ENCODE peak calls at places on chromosomes 1 and 21, in ten cellular contexts. N is T follicular helper cell, D is lower leg skin, U is A172, Z is nephron progenitor cell, A is Kasumi-1, P is cardiac septum, W is Karpas-422, Y is RPMI7951, T is NCI-H2171 treated with DMSO at 0.1 percent for 48 hours. H is an unnamed sample.

GRCh38 chr1:30315185-30315960 is 408.0 kb downstream of the MATN1 start:
- DNase-seq in U (no peak), T (no peak), P (peak; percentile 55), Z (no peak), N (no peak), Y (peak; percentile 14), W (peak; percentile 65), D (no peak), A (no peak), H (peak; percentile 3)

GRCh38 chr1:213972141-213972540 is 15.6 kb upstream of the PROX1 start:
- DNase-seq in Z (no peak), A (no peak), N (no peak), T (no peak), W (no peak), P (no peak), D (no peak), Y (no peak), U (no peak), H (no peak)

GRCh38 chr1:233543338-233544255 is 70.3 kb upstream of the KCNK1 start:
- DNase-seq in U (peak; percentile 99), A (no peak), P (no peak), W (no peak), D (peak; percentile 44), T (no peak), Y (peak; percentile 90), Z (no peak), N (no peak), H (peak; percentile 21)

GRCh38 chr1:15541231-15541792 is 14.7 kb downstream of the DNAJC16 start:
- DNase-seq in W (no peak), Y (no peak), N (no peak), T (no peak), Z (no peak), A (no peak), P (no peak), U (no peak), D (no peak), H (no peak)

GRCh38 chr1:107683683-107684082 is 281.3 kb downstream of the VAV3 start:
- DNase-seq in A (no peak), Z (no peak), D (no peak), T (no peak), Y (no peak), U (no peak), W (no peak), P (no peak), N (no peak), H (no peak)

GRCh38 chr1:26184883-26185282 is 5.5 kb upstream of the CATSPER4 start:
- DNase-seq in D (no peak), A (no peak), U (no peak), Z (no peak), N (no peak), W (no peak), T (no peak), Y (no peak), P (no peak), H (no peak)

GRCh38 chr1:93623436-93623835 is 58.2 kb downstream of the BCAR3 start:
- DNase-seq in Y (no peak), Z (no peak), D (no peak), N (no peak), W (no peak), U (no peak), T (no peak), P (no peak), A (no peak), H (no peak)

GRCh38 chr1:35443768-35444518 is 113.3 kb downstream of the KIAA0319L start:
- DNase-seq in P (no peak), D (no peak), W (peak; percentile 49), A (peak; percentile 25), N (no peak), U (no peak), Y (no peak), Z (no peak), T (no peak), H (no peak)

GRCh38 chr21:35743571-35743970 is 316.8 kb downstream of the SETD4 start:
- DNase-seq in T (no peak), D (no peak), N (no peak), Y (no peak), W (no peak), Z (no peak), U (no peak), A (no peak), P (no peak), H (no peak)

GRCh38 chr1:8464377-8464776 is 146.5 kb downstream of the SLC45A1 start:
- DNase-seq in D (no peak), P (no peak), U (no peak), A (no peak), Z (no peak), N (no peak), Y (no peak), T (no peak), W (no peak), H (no peak)

GRCh38 chr21:17554120-17554519 is 41.3 kb downstream of the CXADR start:
- DNase-seq in D (no peak), P (no peak), T (no peak), U (no peak), W (no peak), A (no peak), Y (no peak), Z (no peak), N (no peak), H (no peak)

GRCh38 chr1:22255341-22256212 is 112.7 kb upstream of the WNT4 start:
- DNase-seq in D (no peak), U (no peak), P (no peak), T (no peak), A (no peak), Y (no peak), N (no peak), W (no peak), Z (no peak), H (peak; percentile 41)

GRCh38 chr1:6638226-6638625 is 13.6 kb downstream of the THAP3 start:
- DNase-seq in T (no peak), Y (no peak), W (no peak), Z (no peak), P (no peak), N (no peak), D (peak; percentile 52), U (no peak), A (no peak), H (peak; percentile 68)

GRCh38 chr1:161159087-161159914 is at the start of gene USP21:
- DNase-seq in P (peak; percentile 98), Z (peak; percentile 97), D (peak; percentile 91), A (peak; percentile 90), N (peak; percentile 87), U (peak; percentile 81), Y (peak; percentile 85), W (peak; percentile 97), T (peak; percentile 89), H (peak; percentile 98)

GRCh38 chr1:245575710-245576109 is 420.9 kb downstream of the KIF26B start:
- DNase-seq in Y (no peak), P (peak; percentile 29), U (no peak), D (no peak), W (no peak), T (no peak), Z (no peak), A (no peak), N (no peak), H (no peak)

GRCh38 chr1:61925591-61926298 is 183.5 kb downstream of the PATJ start:
- DNase-seq in N (no peak), Y (no peak), Z (no peak), D (no peak), P (no peak), A (no peak), W (no peak), T (no peak), U (no peak), H (no peak)

GRCh38 chr1:81582467-81582986 is 218.2 kb upstream of the ADGRL2 start:
- DNase-seq in P (no peak), U (no peak), D (no peak), T (no peak), A (no peak), Z (no peak), N (no peak), W (no peak), Y (no peak), H (no peak)

GRCh38 chr1:79100385-79100784 is 93.9 kb upstream of the ADGRL4 start:
- DNase-seq in A (no peak), W (no peak), D (no peak), Z (no peak), P (no peak), N (no peak), T (no peak), Y (peak; percentile 83), U (peak; percentile 66), H (no peak)

GRCh38 chr1:51788938-51789337 is 89.6 kb downstream of the NRDC start:
- DNase-seq in T (no peak), N (no peak), P (no peak), W (no peak), D (no peak), Y (no peak), A (no peak), Z (no peak), U (no peak), H (no peak)

GRCh38 chr21:9008636-9009035 is 1512.7 kb upstream of the TPTE start:
- DNase-seq in Z (no peak), P (no peak), U (no peak), W (peak; percentile 38), A (no peak), N (no peak), T (no peak), Y (no peak), D (no peak), H (no peak)

GRCh38 chr1:229108598-229109201 is 162.2 kb upstream of the RAB4A start:
- DNase-seq in Z (peak; percentile 33), Y (no peak), A (no peak), N (no peak), T (no peak), W (peak; percentile 55), P (no peak), U (no peak), D (no peak), H (no peak)

GRCh38 chr1:111275079-111275478 is 15.6 kb upstream of the CHIA start:
- DNase-seq in Y (peak; percentile 98), A (no peak), U (peak; percentile 64), W (no peak), Z (no peak), D (peak; percentile 82), P (peak; percentile 79), T (no peak), N (no peak), H (no peak)

GRCh38 chr1:161843156-161843555 is 77.0 kb downstream of the ATF6 start:
- DNase-seq in Y (no peak), P (no peak), U (no peak), Z (no peak), D (no peak), W (no peak), T (no peak), A (peak; percentile 43), N (no peak), H (no peak)

GRCh38 chr1:65832296-65832695 is 39.6 kb downstream of the PDE4B start:
- DNase-seq in Z (no peak), U (no peak), W (no peak), N (no peak), D (no peak), Y (peak; percentile 35), P (no peak), T (no peak), A (no peak), H (no peak)

GRCh38 chr1:158717344-158717743 is 3.2 kb downstream of the OR6K3 start:
- DNase-seq in D (no peak), A (no peak), T (no peak), W (no peak), P (no peak), N (no peak), Y (no peak), U (no peak), Z (no peak), H (no peak)

GRCh38 chr21:18940791-18941190 is 537.2 kb upstream of the TMPRSS15 start:
- DNase-seq in A (no peak), Z (no peak), Y (no peak), P (no peak), T (no peak), D (no peak), N (no peak), W (no peak), U (no peak), H (no peak)

GRCh38 chr1:206655471-206655882 is 20.1 kb downstream of the DYRK3 start:
- DNase-seq in T (peak; percentile 70), D (no peak), U (no peak), Y (no peak), P (no peak), Z (no peak), W (no peak), A (no peak), N (no peak), H (no peak)

GRCh38 chr21:46663754-46664153 is 28.3 kb downstream of the PRMT2 start:
- DNase-seq in N (no peak), Y (no peak), A (no peak), D (no peak), W (no peak), T (no peak), U (no peak), Z (no peak), P (no peak), H (no peak)